ENCODE peak calls at places on chromosomes 11 and 22, in ten cellular contexts. R is T-helper 1 cell, V is EH, F is neuronal stem cell, E is ecto neural progenitor cell, J is epithelial cell of esophagus, L is mesenchymal stem cell, N is RKO, D is ACHN, Y is ureter. O is an unnamed sample.

GRCh38 chr11:24295360-24295759 is 201.5 kb upstream of the LUZP2 start:
- DNase-seq in Y (no peak), R (no peak), D (no peak), N (no peak), E (no peak), J (no peak), V (no peak), F (no peak), L (peak), O (no peak)

GRCh38 chr11:131099746-131100145 is 183.5 kb upstream of the SNX19 start:
- DNase-seq in R (no peak), D (no peak), Y (no peak), L (no peak), F (no peak), J (no peak), E (no peak), N (no peak), V (peak), O (no peak)

GRCh38 chr11:114596175-114596919 is 761 bp upstream of the NXPE4 start:
- DNase-seq in V (no peak), N (no peak), R (no peak), J (no peak), L (no peak), Y (no peak), D (no peak), E (no peak), F (no peak), O (no peak)

GRCh38 chr22:38403806-38404205 is 51.2 kb downstream of the KCNJ4 start:
- DNase-seq in Y (no peak), N (no peak), L (no peak), F (no peak), V (no peak), D (no peak), R (no peak), J (no peak), E (no peak), O (no peak)

GRCh38 chr11:69178819-69179482 is 23.2 kb downstream of the SMIM38 start:
- DNase-seq in E (no peak), J (no peak), Y (no peak), N (no peak), F (no peak), V (no peak), R (no peak), D (no peak), L (no peak), O (no peak)

GRCh38 chr11:29280452-29280851 is 736.4 kb downstream of the KCNA4 start:
- DNase-seq in F (no peak), E (no peak), J (peak), D (peak), N (no peak), V (no peak), Y (no peak), R (no peak), L (no peak), O (no peak)

GRCh38 chr22:36462475-36462790 is 19.0 kb downstream of the TXN2 start:
- DNase-seq in E (no peak), D (no peak), V (no peak), J (no peak), R (no peak), F (no peak), L (no peak), N (no peak), Y (no peak), O (no peak)

GRCh38 chr22:20526628-20527355 is 19.4 kb downstream of the MED15 start:
- DNase-seq in J (peak), F (no peak), Y (no peak), R (no peak), D (peak), V (peak), N (peak), E (no peak), L (peak), O (no peak)

GRCh38 chr22:28976588-28976987 is 85.0 kb downstream of the C22orf31 start:
- DNase-seq in N (peak), F (no peak), L (peak), Y (no peak), V (peak), R (no peak), D (peak), J (peak), E (no peak), O (no peak)

GRCh38 chr22:38937541-38937940 is 19.9 kb upstream of the APOBEC3A start:
- DNase-seq in N (no peak), E (peak), V (no peak), J (no peak), L (no peak), Y (no peak), R (no peak), D (no peak), F (no peak), O (no peak)

GRCh38 chr22:33918676-33919590 is 1.3 kb downstream of the LARGE1 start:
- DNase-seq in L (peak), D (no peak), N (peak), J (peak), V (peak), F (no peak), E (no peak), R (no peak), Y (no peak), O (peak)

GRCh38 chr11:23181022-23181807 is 320.9 kb upstream of the CCDC179 start:
- DNase-seq in R (no peak), F (no peak), N (no peak), V (no peak), D (no peak), Y (no peak), J (no peak), E (no peak), L (no peak), O (no peak)

GRCh38 chr11:1832181-1832988 is 2.4 kb upstream of the SYT8 start:
- DNase-seq in L (peak), R (peak), N (peak), J (no peak), V (peak), Y (no peak), F (peak), E (peak), D (peak), O (peak)

GRCh38 chr11:134742228-134742612 is 330.2 kb upstream of the B3GAT1 start:
- DNase-seq in F (no peak), V (no peak), N (no peak), D (no peak), R (no peak), J (no peak), Y (no peak), L (peak), E (no peak), O (no peak)

GRCh38 chr11:76524919-76525318 is 80.1 kb downstream of the EMSY start:
- DNase-seq in D (no peak), F (no peak), L (no peak), Y (peak), E (no peak), J (peak), R (no peak), N (no peak), V (peak), O (no peak)

GRCh38 chr11:37830532-37830931 is 1232.5 kb upstream of the RAG2 start:
- DNase-seq in L (no peak), J (no peak), V (no peak), Y (no peak), N (no peak), F (no peak), R (no peak), D (no peak), E (no peak), O (no peak)

GRCh38 chr11:102534261-102534872 is 3.8 kb upstream of the MMP7 start:
- DNase-seq in R (no peak), F (no peak), N (no peak), Y (no peak), J (peak), D (no peak), V (no peak), L (no peak), E (no peak), O (no peak)

GRCh38 chr11:110972640-110973039 is 260.4 kb upstream of the ARHGAP20 start:
- DNase-seq in E (no peak), N (no peak), F (no peak), L (peak), R (no peak), V (peak), J (peak), Y (no peak), D (no peak), O (no peak)

GRCh38 chr11:66309475-66309874 is 7.4 kb downstream of the CD248 start:
- DNase-seq in L (no peak), F (no peak), N (no peak), R (no peak), E (no peak), Y (no peak), D (no peak), J (no peak), V (no peak), O (no peak)

GRCh38 chr11:113475160-113475761 is at the start of gene DRD2:
- DNase-seq in V (no peak), D (no peak), Y (no peak), N (no peak), F (peak), E (peak), J (peak), L (no peak), R (no peak), O (no peak)

GRCh38 chr22:33747576-33748180 is 172.6 kb downstream of the LARGE1 start:
- DNase-seq in Y (no peak), D (no peak), F (no peak), J (no peak), E (no peak), L (no peak), R (no peak), V (no peak), N (no peak), O (no peak)

GRCh38 chr11:83819936-83820549 is 533.9 kb upstream of the CCDC90B start:
- DNase-seq in N (peak), E (no peak), V (peak), J (peak), R (no peak), L (peak), F (peak), D (peak), Y (no peak), O (no peak)

GRCh38 chr22:19109198-19110063 is 12.8 kb downstream of the DGCR2 start:
- DNase-seq in N (no peak), R (peak), E (no peak), L (peak), V (peak), Y (no peak), F (no peak), D (no peak), J (peak), O (no peak)

GRCh38 chr11:104897891-104898684 is at the start of gene CASP12:
- DNase-seq in E (no peak), Y (no peak), R (no peak), J (no peak), L (peak), F (no peak), D (no peak), V (peak), N (no peak), O (no peak)

GRCh38 chr11:28463826-28464225 is 355.6 kb downstream of the METTL15 start:
- DNase-seq in D (no peak), E (no peak), N (no peak), J (peak), Y (no peak), L (peak), R (no peak), V (peak), F (no peak), O (no peak)

GRCh38 chr22:37893583-37893983 is 12.5 kb upstream of the MICALL1 start:
- DNase-seq in J (no peak), Y (no peak), D (no peak), E (no peak), N (no peak), R (no peak), V (no peak), L (no peak), F (no peak), O (no peak)

GRCh38 chr11:57479925-57480324 is 19.6 kb downstream of the RTN4RL2 start:
- DNase-seq in R (no peak), L (no peak), Y (no peak), E (no peak), D (no peak), J (no peak), F (no peak), N (no peak), V (no peak), O (no peak)

GRCh38 chr11:82701847-82702520 is 31.7 kb downstream of the FAM181B start:
- DNase-seq in L (peak), D (peak), R (no peak), F (peak), E (peak), V (peak), Y (no peak), J (peak), N (peak), O (no peak)

GRCh38 chr11:129885381-129885780 is 10.0 kb downstream of the NFRKB start:
- DNase-seq in D (no peak), Y (no peak), F (no peak), V (no peak), N (no peak), E (no peak), R (no peak), L (no peak), J (no peak), O (no peak)

GRCh38 chr22:40463727-40464126 is 93.3 kb downstream of the SGSM3 start:
- DNase-seq in N (no peak), R (no peak), F (no peak), E (no peak), Y (no peak), V (no peak), D (no peak), L (no peak), J (no peak), O (no peak)

GRCh38 chr11:2142762-2143202 is 3.6 kb upstream of the IGF2 start:
- DNase-seq in F (no peak), R (no peak), N (no peak), J (peak), D (no peak), Y (no peak), V (peak), L (peak), E (no peak), O (no peak)

GRCh38 chr11:93895106-93895862 is 44.9 kb upstream of the VSTM5 start:
- DNase-seq in V (peak), D (peak), L (peak), E (no peak), J (peak), Y (no peak), F (peak), N (peak), R (no peak), O (no peak)

GRCh38 chr11:69825037-69825834 is 6.0 kb upstream of the FGF3 start:
- DNase-seq in F (no peak), D (no peak), N (peak), R (no peak), L (no peak), J (peak), V (no peak), E (no peak), Y (no peak), O (no peak)

GRCh38 chr11:124791626-124792341 is 8.4 kb downstream of the MSANTD2 start:
- DNase-seq in J (peak), D (no peak), L (peak), F (no peak), E (no peak), R (no peak), Y (no peak), V (peak), N (no peak), O (no peak)

GRCh38 chr11:96303067-96303466 is 39.9 kb downstream of the MAML2 start:
- DNase-seq in N (peak), D (peak), F (no peak), J (peak), L (peak), E (no peak), Y (no peak), V (peak), R (no peak), O (no peak)

O was measured in memory B cell.